ENCODE peak calls at places on chromosomes 5 and 9, in nine cellular contexts. R is NCI-H748 treated with DMSO at 0.1 percent for 48 hours; V is stomach; D is psoas muscle; A is HEK293T; H is H4; Q is LoVo; Z is ecto neural progenitor cell; B is activated CD4-positive, CD25-positive, alpha-beta regulatory T cell. Y is an unnamed sample.

GRCh38 chr5:160760008-160760407 is 92.0 kb downstream of the ATP10B start:
- DNase-seq in Z (no peak), B (no peak), Q (no peak), H (no peak), V (no peak), R (no peak), A (no peak), D (no peak), Y (no peak)

GRCh38 chr9:6302417-6302816 is 25.8 kb upstream of the TPD52L3 start:
- DNase-seq in D (no peak), Z (no peak), V (no peak), B (no peak), A (no peak), H (no peak), Q (peak; percentile 30), R (no peak), Y (no peak)

GRCh38 chr5:68381060-68381459 is 165.5 kb downstream of the PIK3R1 start:
- DNase-seq in V (no peak), R (no peak), A (no peak), Q (no peak), B (no peak), Z (no peak), D (no peak), H (peak; percentile 18), Y (no peak)

GRCh38 chr5:27093296-27093695 is 54.9 kb upstream of the CDH9 start:
- DNase-seq in H (no peak), R (no peak), Q (no peak), A (no peak), B (no peak), D (no peak), V (no peak), Z (no peak), Y (no peak)

GRCh38 chr9:128392302-128393152 is 21.4 kb downstream of the URM1 start:
- DNase-seq in D (no peak), V (no peak), A (no peak), B (no peak), Q (no peak), R (no peak), H (no peak), Z (peak; percentile 60), Y (no peak)

GRCh38 chr5:107808671-107809137 is 138.0 kb upstream of the EFNA5 start:
- DNase-seq in H (peak; percentile 73), R (peak; percentile 15), Q (no peak), V (no peak), Z (peak; percentile 83), B (no peak), D (no peak), A (peak; percentile 63), Y (no peak)

GRCh38 chr9:110650261-110650660 is 18.3 kb upstream of the MUSK start:
- DNase-seq in H (no peak), A (no peak), Z (no peak), D (peak; percentile 20), R (no peak), Q (no peak), B (no peak), V (no peak), Y (no peak)

GRCh38 chr9:4327504-4328191 is 27.8 kb upstream of the GLIS3 start:
- DNase-seq in Z (no peak), R (no peak), B (no peak), Q (no peak), D (no peak), V (no peak), H (no peak), A (no peak), Y (no peak)

GRCh38 chr9:29968831-29969230 is 2395.6 kb upstream of the C9orf72 start:
- DNase-seq in Q (no peak), D (no peak), A (no peak), R (no peak), B (no peak), H (no peak), V (no peak), Z (no peak), Y (no peak)

GRCh38 chr5:153533546-153533945 is 43.1 kb downstream of the GRIA1 start:
- DNase-seq in D (no peak), V (no peak), B (no peak), Z (no peak), Q (no peak), A (no peak), H (no peak), R (no peak), Y (no peak)

GRCh38 chr5:66174338-66174737 is 30.2 kb downstream of the SREK1 start:
- DNase-seq in Q (no peak), Z (no peak), H (no peak), B (no peak), D (no peak), R (peak; percentile 3), A (peak; percentile 9), V (no peak), Y (no peak)

GRCh38 chr9:80163889-80164288 is 592.1 kb downstream of the TLE4 start:
- DNase-seq in B (no peak), Z (no peak), Q (no peak), V (no peak), H (no peak), A (no peak), R (no peak), D (no peak), Y (no peak)

GRCh38 chr5:174719211-174719610 is 5.2 kb upstream of the MSX2 start:
- DNase-seq in R (no peak), Z (no peak), D (no peak), B (no peak), Q (no peak), V (no peak), H (no peak), A (no peak), Y (no peak)

GRCh38 chr5:121962347-121962670 is 534 bp downstream of the SRFBP1 start:
- DNase-seq in B (no peak), Z (no peak), H (no peak), R (no peak), Q (peak; percentile 8), A (no peak), D (no peak), V (no peak), Y (no peak)

GRCh38 chr9:26535146-26535545 is 357.5 kb downstream of the CAAP1 start:
- DNase-seq in A (no peak), Q (no peak), B (no peak), D (no peak), V (no peak), H (no peak), R (no peak), Z (no peak), Y (no peak)

GRCh38 chr5:153372433-153373167 is 117.9 kb upstream of the GRIA1 start:
- DNase-seq in B (no peak), H (no peak), V (no peak), Q (no peak), D (no peak), Z (no peak), R (peak; percentile 90), A (no peak), Y (no peak)

GRCh38 chr5:143501176-143501840 is 97.8 kb upstream of the NR3C1 start:
- DNase-seq in H (no peak), A (no peak), R (no peak), Q (no peak), Z (no peak), V (no peak), D (peak; percentile 50), B (no peak), Y (no peak)

GRCh38 chr9:111974092-111974681 is 77.6 kb downstream of the UGCG start:
- DNase-seq in Q (peak; percentile 45), Z (no peak), V (peak; percentile 44), R (peak; percentile 47), D (no peak), A (peak; percentile 62), H (no peak), B (no peak), Y (no peak)

GRCh38 chr9:111483862-111484563 is at the start of gene ECPAS:
- DNase-seq in H (peak; percentile 62), A (peak; percentile 79), V (peak; percentile 69), B (peak; percentile 35), Q (peak; percentile 81), Z (peak; percentile 82), D (peak; percentile 81), R (peak; percentile 25), Y (peak; percentile 75)

GRCh38 chr9:131191857-131192256 is 66.5 kb downstream of the NUP214 start:
- DNase-seq in Q (no peak), V (no peak), D (no peak), H (no peak), Z (no peak), A (no peak), B (no peak), R (no peak), Y (no peak)

GRCh38 chr9:94250456-94250855 is 8.6 kb upstream of the ZNF169 start:
- DNase-seq in D (no peak), V (no peak), A (no peak), Z (no peak), Q (no peak), B (no peak), R (no peak), H (peak; percentile 29), Y (no peak)

GRCh38 chr5:43065384-43066230 is 25.5 kb upstream of the ANXA2R start:
- DNase-seq in Z (peak; percentile 64), R (peak; percentile 94), V (peak; percentile 52), D (peak; percentile 78), Q (peak; percentile 66), A (no peak), H (peak; percentile 30), B (peak; percentile 42), Y (peak; percentile 26)

GRCh38 chr9:130299785-130300615 is 34.4 kb downstream of the HMCN2 start:
- DNase-seq in H (no peak), V (no peak), B (no peak), Q (no peak), R (no peak), A (no peak), Z (no peak), D (no peak), Y (no peak)

GRCh38 chr5:65151632-65152031 is 330.1 kb downstream of the ADAMTS6 start:
- DNase-seq in R (no peak), V (no peak), H (no peak), Z (no peak), D (no peak), B (no peak), A (no peak), Q (no peak), Y (no peak)

GRCh38 chr5:103254921-103255320 is 3.6 kb upstream of the MACIR start:
- DNase-seq in Q (no peak), Z (no peak), B (no peak), A (no peak), R (no peak), D (no peak), H (no peak), V (no peak), Y (no peak)

GRCh38 chr5:173320259-173320658 is 8.0 kb downstream of the STC2 start:
- DNase-seq in Z (no peak), H (no peak), D (peak; percentile 45), R (no peak), V (no peak), A (no peak), B (no peak), Q (no peak), Y (no peak)

GRCh38 chr5:140800816-140801493 is at the start of gene PCDHA3:
- DNase-seq in V (no peak), Z (no peak), A (no peak), H (peak; percentile 75), R (no peak), D (no peak), B (no peak), Q (no peak), Y (no peak)

GRCh38 chr5:172373680-172374079 is 80.6 kb downstream of the SH3PXD2B start:
- DNase-seq in H (no peak), Z (no peak), V (no peak), Q (no peak), A (no peak), R (no peak), D (no peak), B (no peak), Y (no peak)

GRCh38 chr5:133372306-133373008 is 239.9 kb downstream of the FSTL4 start:
- DNase-seq in Z (peak; percentile 29), Q (no peak), B (no peak), H (no peak), R (no peak), A (no peak), D (no peak), V (no peak), Y (no peak)

Y was measured in prostate gland.